ENCODE peak calls at places on chromosomes 5 and 9, in five cellular contexts. E is NT2/D1, P is HepG2, F is SK-N-SH, Z is H1. D is an unnamed sample.

GRCh38 chr9:123468541-123468940 is 112.5 kb downstream of the CRB2 start:
- DNase-seq in F (no peak), P (no peak), E (no peak), Z (no peak), D (no peak)

GRCh38 chr5:1291611-1292080 is 3.2 kb downstream of the TERT start:
- DNase-seq in F (no peak), Z (no peak), E (no peak), P (no peak), D (no peak)

GRCh38 chr9:107929439-107929838 is 439.9 kb upstream of the KLF4 start:
- DNase-seq in F (no peak), Z (no peak), P (no peak), E (no peak), D (no peak)

GRCh38 chr5:154860123-154860522 is 1.7 kb downstream of the CNOT8 start:
- DNase-seq in E (no peak), F (no peak), Z (no peak), P (peak; percentile 58), D (no peak)

GRCh38 chr9:90167920-90168319 is 474.7 kb downstream of the DIRAS2 start:
- DNase-seq in F (no peak), P (no peak), E (no peak), Z (no peak), D (no peak)

GRCh38 chr9:72914750-72915149 is 38.1 kb downstream of the ALDH1A1 start:
- DNase-seq in Z (no peak), P (no peak), E (no peak), F (no peak), D (no peak)

GRCh38 chr5:149320791-149321330 is 24.4 kb upstream of the GRPEL2 start:
- DNase-seq in Z (no peak), E (peak; percentile 43), P (peak; percentile 94), F (peak; percentile 88), D (peak; percentile 63)

GRCh38 chr5:40171971-40172370 is 507.7 kb upstream of the PTGER4 start:
- DNase-seq in Z (no peak), P (no peak), E (no peak), F (no peak), D (no peak)

GRCh38 chr9:83355024-83355444 is 183.2 kb downstream of the FRMD3 start:
- DNase-seq in Z (no peak), E (no peak), F (no peak), P (no peak), D (no peak)

GRCh38 chr5:151477106-151477505 is 29.7 kb downstream of the SLC36A1 start:
- DNase-seq in Z (no peak), F (no peak), P (no peak), E (no peak), D (no peak)

GRCh38 chr9:10534863-10535262 is 77.9 kb downstream of the PTPRD start:
- DNase-seq in P (no peak), Z (no peak), E (no peak), F (no peak), D (no peak)

GRCh38 chr9:106745457-106745856 is 117.5 kb upstream of the ZNF462 start:
- DNase-seq in F (no peak), P (no peak), Z (no peak), E (no peak), D (no peak)

GRCh38 chr5:133859073-133859472 is 109.4 kb downstream of the C5orf15 start:
- DNase-seq in Z (no peak), E (no peak), F (no peak), P (no peak), D (no peak)

GRCh38 chr9:93253633-93254032 is 69.7 kb downstream of the WNK2 start:
- DNase-seq in E (no peak), F (no peak), P (no peak), Z (no peak), D (no peak)

GRCh38 chr9:130833324-130833990 is 1.6 kb upstream of the ABL1 start:
- DNase-seq in P (no peak), E (no peak), Z (no peak), F (peak; percentile 78), D (no peak)

GRCh38 chr9:68793605-68794343 is 88.7 kb downstream of the PIP5K1B start:
- DNase-seq in Z (no peak), F (no peak), P (no peak), E (no peak), D (no peak)

GRCh38 chr9:107584186-107584585 is 94.6 kb upstream of the KLF4 start:
- DNase-seq in P (no peak), Z (no peak), E (peak; percentile 9), F (no peak), D (no peak)

GRCh38 chr9:20356392-20357206 is 265.7 kb downstream of the MLLT3 start:
- DNase-seq in E (peak; percentile 78), P (peak; percentile 64), F (peak; percentile 68), Z (peak; percentile 36), D (peak; percentile 43)

GRCh38 chr9:117021881-117022280 is 334.8 kb downstream of the TRIM32 start:
- DNase-seq in E (no peak), P (no peak), F (no peak), Z (no peak), D (no peak)

GRCh38 chr9:125343518-125344284 is 82.1 kb downstream of the GAPVD1 start:
- DNase-seq in F (no peak), P (no peak), Z (peak; percentile 49), E (peak; percentile 91), D (no peak)

GRCh38 chr5:116930628-116931027 is 356.0 kb upstream of the SEMA6A start:
- DNase-seq in E (no peak), P (no peak), F (no peak), Z (no peak), D (no peak)

GRCh38 chr5:119417891-119418781 is 34.2 kb upstream of the HSD17B4 start:
- DNase-seq in F (no peak), Z (no peak), P (no peak), E (no peak), D (no peak)

GRCh38 chr5:127229185-127229889 is 61.3 kb upstream of the MEGF10 start:
- DNase-seq in P (no peak), E (no peak), Z (peak; percentile 13), F (peak; percentile 77), D (no peak)

GRCh38 chr5:98201006-98201620 is 572.4 kb upstream of the RGMB start:
- DNase-seq in P (no peak), F (no peak), E (no peak), Z (no peak), D (no peak)

GRCh38 chr9:126532951-126533910 is 80.5 kb upstream of the LMX1B start:
- DNase-seq in P (no peak), E (no peak), F (peak; percentile 24), Z (no peak), D (no peak)

GRCh38 chr5:105587963-105588662 is 2025.5 kb upstream of the NUDT12 start:
- DNase-seq in Z (no peak), P (no peak), F (no peak), E (no peak), D (no peak)

GRCh38 chr9:15785584-15785983 is 232.7 kb downstream of the CCDC171 start:
- DNase-seq in Z (no peak), E (no peak), F (no peak), P (no peak), D (no peak)

GRCh38 chr5:32076699-32077695 is 97.1 kb downstream of the GOLPH3 start:
- DNase-seq in E (no peak), P (peak; percentile 27), F (peak; percentile 61), Z (no peak), D (peak; percentile 34)

GRCh38 chr9:137672907-137673791 is 54.3 kb downstream of the EHMT1 start:
- DNase-seq in Z (no peak), F (peak; percentile 85), E (no peak), P (peak; percentile 44), D (peak; percentile 36)

GRCh38 chr5:113147088-113147487 is 170.5 kb downstream of the DCP2 start:
- DNase-seq in F (no peak), P (no peak), E (no peak), Z (no peak), D (no peak)

GRCh38 chr9:128178806-128179431 is 12.5 kb downstream of the CIZ1 start:
- DNase-seq in Z (no peak), F (no peak), E (no peak), P (no peak), D (no peak)

GRCh38 chr9:128175743-128176142 is 15.6 kb downstream of the CIZ1 start:
- DNase-seq in E (no peak), F (no peak), P (no peak), Z (no peak), D (no peak)

GRCh38 chr9:128182872-128183528 is 8.4 kb downstream of the CIZ1 start:
- DNase-seq in Z (no peak), F (no peak), P (no peak), E (no peak), D (no peak)

GRCh38 chr9:128180447-128180846 is 10.9 kb downstream of the CIZ1 start:
- DNase-seq in E (no peak), F (no peak), P (no peak), Z (no peak), D (no peak)

DNA sequence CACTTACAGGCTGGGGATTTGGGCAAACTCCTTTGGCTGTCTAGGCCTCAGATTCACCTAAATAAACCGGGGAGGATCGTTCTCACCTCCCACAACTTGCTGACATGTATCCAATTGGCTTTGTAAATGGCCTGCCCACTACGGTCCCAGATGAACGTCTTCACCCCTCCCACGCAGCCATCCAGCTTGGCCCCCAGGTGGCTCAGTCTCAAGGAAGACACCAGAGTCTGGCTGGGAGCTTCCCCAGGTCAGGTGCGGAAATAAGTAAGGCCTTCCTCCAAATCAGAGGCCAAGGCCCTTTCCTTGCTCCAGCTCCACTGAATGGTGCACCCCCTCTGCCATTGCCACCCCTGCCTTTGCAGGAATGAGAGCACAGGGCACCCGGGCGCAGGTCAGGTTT is 11.4 kb downstream of the CIZ1 start:
- DNase-seq in E (no peak), F (no peak), Z (no peak), P (no peak), D (no peak)
- TF ChIP-seq YY1 in E (no peak), F (no peak), Z (no peak), P (no peak), D (no peak)

GRCh38 chr9:1514733-1515363 is 464.7 kb downstream of the DMRT2 start:
- DNase-seq in E (no peak), F (no peak), P (no peak), Z (no peak), D (no peak)

GRCh38 chr9:1513105-1513504 is 462.9 kb downstream of the DMRT2 start:
- DNase-seq in Z (no peak), F (no peak), E (no peak), P (no peak), D (no peak)

GRCh38 chr9:1510712-1511111 is 460.6 kb downstream of the DMRT2 start:
- DNase-seq in P (no peak), Z (no peak), F (no peak), E (no peak), D (no peak)

DNA sequence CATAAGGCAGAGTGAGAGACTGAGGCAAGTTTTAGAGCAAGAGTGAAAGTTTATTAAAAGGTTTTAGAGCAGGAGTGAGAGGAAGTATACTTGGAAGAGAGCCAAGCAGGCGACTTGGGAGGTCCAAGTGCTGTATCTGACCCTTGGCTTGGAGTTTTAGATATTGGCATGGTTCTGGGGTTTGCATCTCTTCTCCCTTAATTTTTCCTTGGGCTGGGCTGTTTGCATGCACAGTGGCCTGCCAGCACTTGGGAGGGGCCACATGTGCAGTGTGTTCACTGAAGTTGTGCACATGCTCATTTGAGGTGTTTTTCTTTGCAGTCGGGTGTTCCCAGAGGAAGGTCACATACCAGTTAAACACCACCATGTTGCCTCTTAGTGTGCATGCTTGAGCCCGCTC is 464.1 kb downstream of the DMRT2 start:
- DNase-seq in E (no peak), F (no peak), P (no peak), Z (no peak), D (no peak)
- TF ChIP-seq YY1 in E (no peak), F (no peak), P (no peak), Z (no peak), D (no peak)

GRCh38 chr9:128341435-128341849 is 1.1 kb downstream of the SLC27A4 start:
- DNase-seq in P (peak; percentile 68), E (no peak), Z (no peak), F (peak; percentile 84), D (peak; percentile 79)
- TF ChIP-seq YY1 in P (no peak), E (no peak), Z (no peak), F (no peak), D (peak; percentile 42)

GRCh38 chr5:177992466-177992865 is 3.6 kb downstream of the PROP1 start:
- DNase-seq in P (no peak), F (no peak), Z (no peak), E (no peak), D (no peak)
- TF ChIP-seq YY1 in P (no peak), F (no peak), Z (no peak), E (no peak), D (no peak)